ENCODE peak calls at places on chromosomes 13 and 19, in six cellular contexts. One of them, this sample, is unnamed.

GRCh38 chr19:35671818-35672217 is 5.5 kb downstream of the UPK1A start:
- DNase-seq in brain microvascular endothelial cell: no peak
- DNase-seq in NCI-H82: no peak
- DNase-seq in ovary: no peak
- DNase-seq in stomach: no peak
- DNase-seq in caudate nucleus: no peak
- DNase-seq in this sample: no peak

GRCh38 chr19:8064866-8065486 is 12.4 kb downstream of the CCL25 start:
- DNase-seq in brain microvascular endothelial cell: no peak
- DNase-seq in NCI-H82: no peak
- DNase-seq in ovary: no peak
- DNase-seq in stomach: no peak
- DNase-seq in caudate nucleus: no peak
- DNase-seq in this sample: no peak

GRCh38 chr19:34480491-34480890 is 1.1 kb upstream of the WTIP start:
- DNase-seq in brain microvascular endothelial cell: no peak
- DNase-seq in NCI-H82: no peak
- DNase-seq in ovary: no peak
- DNase-seq in stomach: no peak
- DNase-seq in caudate nucleus: no peak
- DNase-seq in this sample: no peak

GRCh38 chr13:107838592-107839161 is 376.7 kb downstream of the LIG4 start:
- DNase-seq in brain microvascular endothelial cell: no peak
- DNase-seq in NCI-H82: peak
- DNase-seq in ovary: no peak
- DNase-seq in stomach: no peak
- DNase-seq in caudate nucleus: no peak
- DNase-seq in this sample: no peak

GRCh38 chr13:23711355-23711754 is 141.1 kb downstream of the TNFRSF19 start:
- DNase-seq in brain microvascular endothelial cell: no peak
- DNase-seq in NCI-H82: no peak
- DNase-seq in ovary: no peak
- DNase-seq in stomach: no peak
- DNase-seq in caudate nucleus: no peak
- DNase-seq in this sample: no peak

GRCh38 chr13:84925443-84925842 is 873.8 kb downstream of the SLITRK6 start:
- DNase-seq in brain microvascular endothelial cell: peak
- DNase-seq in NCI-H82: no peak
- DNase-seq in ovary: no peak
- DNase-seq in stomach: no peak
- DNase-seq in caudate nucleus: no peak
- DNase-seq in this sample: no peak

GRCh38 chr13:62320129-62320724 is 904.6 kb upstream of the PCDH20 start:
- DNase-seq in brain microvascular endothelial cell: peak
- DNase-seq in NCI-H82: peak
- DNase-seq in ovary: no peak
- DNase-seq in stomach: no peak
- DNase-seq in caudate nucleus: no peak
- DNase-seq in this sample: peak

GRCh38 chr13:97267418-97268059 is 45.4 kb downstream of the MBNL2 start:
- DNase-seq in brain microvascular endothelial cell: no peak
- DNase-seq in NCI-H82: no peak
- DNase-seq in ovary: no peak
- DNase-seq in stomach: no peak
- DNase-seq in caudate nucleus: no peak
- DNase-seq in this sample: no peak

GRCh38 chr13:82412749-82413148 is 1469.5 kb downstream of the SLITRK1 start:
- DNase-seq in brain microvascular endothelial cell: no peak
- DNase-seq in NCI-H82: no peak
- DNase-seq in ovary: no peak
- DNase-seq in stomach: no peak
- DNase-seq in caudate nucleus: no peak
- DNase-seq in this sample: no peak

GRCh38 chr19:48511321-48511731 is 309 bp downstream of the LMTK3 start:
- DNase-seq in brain microvascular endothelial cell: no peak
- DNase-seq in NCI-H82: no peak
- DNase-seq in ovary: no peak
- DNase-seq in stomach: no peak
- DNase-seq in caudate nucleus: no peak
- DNase-seq in this sample: no peak

GRCh38 chr19:46355234-46355990 is 8.5 kb downstream of the PPP5C start:
- DNase-seq in brain microvascular endothelial cell: no peak
- DNase-seq in NCI-H82: no peak
- DNase-seq in ovary: no peak
- DNase-seq in stomach: no peak
- DNase-seq in caudate nucleus: no peak
- DNase-seq in this sample: no peak

GRCh38 chr19:45474941-45475516 is 7.2 kb downstream of the FOSB start:
- DNase-seq in brain microvascular endothelial cell: peak
- DNase-seq in NCI-H82: no peak
- DNase-seq in ovary: no peak
- DNase-seq in stomach: no peak
- DNase-seq in caudate nucleus: no peak
- DNase-seq in this sample: no peak

GRCh38 chr19:11324079-11324661 is 15.3 kb downstream of the RAB3D start:
- DNase-seq in brain microvascular endothelial cell: peak
- DNase-seq in NCI-H82: no peak
- DNase-seq in ovary: peak
- DNase-seq in stomach: peak
- DNase-seq in caudate nucleus: no peak
- DNase-seq in this sample: no peak

GRCh38 chr19:3132971-3133792 is 2.7 kb upstream of the GNA15 start:
- DNase-seq in brain microvascular endothelial cell: peak
- DNase-seq in NCI-H82: peak
- DNase-seq in ovary: peak
- DNase-seq in stomach: no peak
- DNase-seq in caudate nucleus: no peak
- DNase-seq in this sample: peak

GRCh38 chr13:30708541-30708940 is 26.8 kb upstream of the ALOX5AP start:
- DNase-seq in brain microvascular endothelial cell: peak
- DNase-seq in NCI-H82: no peak
- DNase-seq in ovary: no peak
- DNase-seq in stomach: no peak
- DNase-seq in caudate nucleus: no peak
- DNase-seq in this sample: no peak

GRCh38 chr13:76887070-76887563 is 912 bp upstream of the KCTD12 start:
- DNase-seq in brain microvascular endothelial cell: no peak
- DNase-seq in NCI-H82: peak
- DNase-seq in ovary: peak
- DNase-seq in stomach: no peak
- DNase-seq in caudate nucleus: no peak
- DNase-seq in this sample: no peak

GRCh38 chr19:41111296-41111695 is 2.9 kb upstream of the CYP2F1 start:
- DNase-seq in brain microvascular endothelial cell: no peak
- DNase-seq in NCI-H82: no peak
- DNase-seq in ovary: no peak
- DNase-seq in stomach: no peak
- DNase-seq in caudate nucleus: no peak
- DNase-seq in this sample: no peak

GRCh38 chr19:16897572-16898056 is 8.8 kb downstream of the F2RL3 start:
- DNase-seq in brain microvascular endothelial cell: no peak
- DNase-seq in NCI-H82: no peak
- DNase-seq in ovary: no peak
- DNase-seq in stomach: peak
- DNase-seq in caudate nucleus: no peak
- DNase-seq in this sample: no peak

GRCh38 chr19:2140193-2140545 is 11.2 kb downstream of the AP3D1 start:
- DNase-seq in brain microvascular endothelial cell: no peak
- DNase-seq in NCI-H82: no peak
- DNase-seq in ovary: no peak
- DNase-seq in stomach: no peak
- DNase-seq in caudate nucleus: no peak
- DNase-seq in this sample: no peak

GRCh38 chr13:42807866-42808265 is 26.5 kb downstream of the FAM216B start:
- DNase-seq in brain microvascular endothelial cell: peak
- DNase-seq in NCI-H82: no peak
- DNase-seq in ovary: no peak
- DNase-seq in stomach: no peak
- DNase-seq in caudate nucleus: no peak
- DNase-seq in this sample: no peak

GRCh38 chr19:572140-572890 is at the start of gene BSG:
- DNase-seq in brain microvascular endothelial cell: peak
- DNase-seq in NCI-H82: peak
- DNase-seq in ovary: peak
- DNase-seq in stomach: peak
- DNase-seq in caudate nucleus: peak
- DNase-seq in this sample: peak

GRCh38 chr13:21458816-21459701 is at the start of gene ZDHHC20:
- DNase-seq in brain microvascular endothelial cell: peak
- DNase-seq in NCI-H82: peak
- DNase-seq in ovary: peak
- DNase-seq in stomach: peak
- DNase-seq in caudate nucleus: peak
- DNase-seq in this sample: peak

GRCh38 chr13:32136061-32136460 is 104.5 kb downstream of the FRY start:
- DNase-seq in brain microvascular endothelial cell: no peak
- DNase-seq in NCI-H82: no peak
- DNase-seq in ovary: no peak
- DNase-seq in stomach: no peak
- DNase-seq in caudate nucleus: no peak
- DNase-seq in this sample: no peak

GRCh38 chr19:2841858-2842574 is 741 bp downstream of the ZNF555 start:
- DNase-seq in brain microvascular endothelial cell: no peak
- DNase-seq in NCI-H82: no peak
- DNase-seq in ovary: peak
- DNase-seq in stomach: no peak
- DNase-seq in caudate nucleus: no peak
- DNase-seq in this sample: no peak

GRCh38 chr19:55308281-55308680 is 16.9 kb downstream of the TMEM150B start:
- DNase-seq in brain microvascular endothelial cell: no peak
- DNase-seq in NCI-H82: no peak
- DNase-seq in ovary: no peak
- DNase-seq in stomach: no peak
- DNase-seq in caudate nucleus: no peak
- DNase-seq in this sample: no peak

GRCh38 chr13:21686761-21687391 is 16.0 kb downstream of the FGF9 start:
- DNase-seq in brain microvascular endothelial cell: no peak
- DNase-seq in NCI-H82: no peak
- DNase-seq in ovary: no peak
- DNase-seq in stomach: no peak
- DNase-seq in caudate nucleus: no peak
- DNase-seq in this sample: no peak

GRCh38 chr19:40231544-40232424 is 5.3 kb upstream of the CCNP start:
- DNase-seq in brain microvascular endothelial cell: no peak
- DNase-seq in NCI-H82: no peak
- DNase-seq in ovary: no peak
- DNase-seq in stomach: no peak
- DNase-seq in caudate nucleus: no peak
- DNase-seq in this sample: no peak

GRCh38 chr13:62781866-62782265 is 1366.2 kb upstream of the PCDH20 start:
- DNase-seq in brain microvascular endothelial cell: no peak
- DNase-seq in NCI-H82: no peak
- DNase-seq in ovary: no peak
- DNase-seq in stomach: no peak
- DNase-seq in caudate nucleus: no peak
- DNase-seq in this sample: no peak

GRCh38 chr19:52962394-52963228 is at the start of gene ZNF816:
- DNase-seq in brain microvascular endothelial cell: peak
- DNase-seq in NCI-H82: peak
- DNase-seq in ovary: peak
- DNase-seq in stomach: peak
- DNase-seq in caudate nucleus: peak
- DNase-seq in this sample: peak

GRCh38 chr19:54029930-54030490 is 33.7 kb downstream of the VSTM1 start:
- DNase-seq in brain microvascular endothelial cell: peak
- DNase-seq in NCI-H82: peak
- DNase-seq in ovary: peak
- DNase-seq in stomach: peak
- DNase-seq in caudate nucleus: no peak
- DNase-seq in this sample: peak

GRCh38 chr13:79503069-79503468 is 22.1 kb downstream of the NDFIP2 start:
- DNase-seq in brain microvascular endothelial cell: no peak
- DNase-seq in NCI-H82: peak
- DNase-seq in ovary: no peak
- DNase-seq in stomach: no peak
- DNase-seq in caudate nucleus: no peak
- DNase-seq in this sample: no peak